ENCODE peak calls at places on chromosomes 12 and 14, in five cellular contexts. One of them, this sample, is unnamed.

GRCh38 chr12:124715121-124715990 is 147.9 kb upstream of the NCOR2 start:
- DNase-seq in transverse colon: peak
- DNase-seq in choroid plexus epithelial cell: peak
- DNase-seq in AG04450: no peak
- DNase-seq in foreskin fibroblast: peak
- DNase-seq in this sample: no peak

GRCh38 chr14:56794557-56795283 is 15.6 kb downstream of the OTX2 start:
- DNase-seq in AG04450: no peak
- DNase-seq in transverse colon: no peak
- DNase-seq in choroid plexus epithelial cell: no peak
- DNase-seq in foreskin fibroblast: no peak
- DNase-seq in this sample: no peak

GRCh38 chr14:75562048-75562447 is 16.4 kb upstream of the FLVCR2 start:
- DNase-seq in AG04450: no peak
- DNase-seq in transverse colon: no peak
- DNase-seq in choroid plexus epithelial cell: no peak
- DNase-seq in foreskin fibroblast: no peak
- DNase-seq in this sample: no peak

GRCh38 chr14:59299731-59300130 is 111.3 kb downstream of the DAAM1 start:
- DNase-seq in choroid plexus epithelial cell: no peak
- DNase-seq in foreskin fibroblast: no peak
- DNase-seq in AG04450: no peak
- DNase-seq in transverse colon: no peak
- DNase-seq in this sample: no peak

GRCh38 chr14:26872930-26873470 is 275.2 kb upstream of the NOVA1 start:
- DNase-seq in AG04450: no peak
- DNase-seq in transverse colon: no peak
- DNase-seq in choroid plexus epithelial cell: no peak
- DNase-seq in foreskin fibroblast: no peak
- DNase-seq in this sample: no peak

GRCh38 chr12:1993871-1994371 is 10.3 kb downstream of the DCP1B start:
- DNase-seq in foreskin fibroblast: peak
- DNase-seq in AG04450: peak
- DNase-seq in choroid plexus epithelial cell: peak
- DNase-seq in transverse colon: peak
- DNase-seq in this sample: no peak

GRCh38 chr12:69872804-69873203 is 47.8 kb downstream of the MYRFL start:
- DNase-seq in AG04450: no peak
- DNase-seq in transverse colon: no peak
- DNase-seq in choroid plexus epithelial cell: peak
- DNase-seq in foreskin fibroblast: peak
- DNase-seq in this sample: no peak

GRCh38 chr14:46651526-46652144 is at the start of gene RPL10L:
- DNase-seq in choroid plexus epithelial cell: no peak
- DNase-seq in transverse colon: no peak
- DNase-seq in foreskin fibroblast: no peak
- DNase-seq in AG04450: no peak
- DNase-seq in this sample: no peak

GRCh38 chr12:39931231-39931630 is 174.7 kb downstream of the SLC2A13 start:
- DNase-seq in foreskin fibroblast: no peak
- DNase-seq in transverse colon: peak
- DNase-seq in AG04450: no peak
- DNase-seq in choroid plexus epithelial cell: no peak
- DNase-seq in this sample: no peak

GRCh38 chr12:100017056-100017455 is 32.3 kb upstream of the ANKS1B start:
- DNase-seq in transverse colon: no peak
- DNase-seq in AG04450: no peak
- DNase-seq in choroid plexus epithelial cell: no peak
- DNase-seq in foreskin fibroblast: no peak
- DNase-seq in this sample: no peak

GRCh38 chr12:14846878-14847580 is 3.7 kb upstream of the ART4 start:
- DNase-seq in transverse colon: no peak
- DNase-seq in AG04450: no peak
- DNase-seq in choroid plexus epithelial cell: peak
- DNase-seq in foreskin fibroblast: no peak
- DNase-seq in this sample: no peak

DNA sequence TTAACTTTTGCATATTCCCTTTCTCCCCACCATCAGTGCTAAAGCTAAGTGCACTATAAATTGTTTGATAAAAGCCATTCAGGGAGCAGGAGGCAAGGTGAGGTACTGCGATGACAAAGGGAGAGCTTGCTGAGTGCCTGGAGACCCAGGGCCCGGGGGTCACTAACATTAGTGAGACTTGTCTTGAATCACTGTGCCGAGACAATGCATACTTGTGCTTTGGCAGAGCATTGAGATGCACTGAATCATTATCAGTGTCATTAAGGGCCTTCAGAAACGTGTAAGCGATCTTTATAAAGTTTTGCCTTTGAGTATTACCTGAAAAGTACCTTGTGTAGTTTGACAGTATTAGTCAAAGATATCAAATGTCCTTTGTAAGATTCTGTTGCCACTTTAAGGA is 447.5 kb downstream of the PCNX1 start:
- DNase-seq in transverse colon: no peak
- DNase-seq in choroid plexus epithelial cell: no peak
- DNase-seq in AG04450: no peak
- DNase-seq in foreskin fibroblast: no peak
- DNase-seq in this sample: no peak
- H3K4me3 ChIP-seq in transverse colon: no peak
- H3K4me3 ChIP-seq in choroid plexus epithelial cell: no peak
- H3K4me3 ChIP-seq in AG04450: no peak
- H3K4me3 ChIP-seq in foreskin fibroblast: no peak
- H3K4me3 ChIP-seq in this sample: no peak

GRCh38 chr14:90757452-90757851 is 58.8 kb downstream of the TTC7B start:
- DNase-seq in transverse colon: no peak
- DNase-seq in foreskin fibroblast: no peak
- DNase-seq in AG04450: no peak
- DNase-seq in choroid plexus epithelial cell: peak
- DNase-seq in this sample: no peak
- H3K4me3 ChIP-seq in transverse colon: no peak
- H3K4me3 ChIP-seq in foreskin fibroblast: no peak
- H3K4me3 ChIP-seq in AG04450: no peak
- H3K4me3 ChIP-seq in choroid plexus epithelial cell: no peak
- H3K4me3 ChIP-seq in this sample: no peak

GRCh38 chr14:34692898-34693227 is 21.5 kb downstream of the CFL2 start:
- DNase-seq in choroid plexus epithelial cell: no peak
- DNase-seq in transverse colon: no peak
- DNase-seq in foreskin fibroblast: no peak
- DNase-seq in AG04450: no peak
- DNase-seq in this sample: no peak
- H3K4me3 ChIP-seq in choroid plexus epithelial cell: peak
- H3K4me3 ChIP-seq in transverse colon: peak
- H3K4me3 ChIP-seq in foreskin fibroblast: no peak
- H3K4me3 ChIP-seq in AG04450: no peak
- H3K4me3 ChIP-seq in this sample: no peak

DNA sequence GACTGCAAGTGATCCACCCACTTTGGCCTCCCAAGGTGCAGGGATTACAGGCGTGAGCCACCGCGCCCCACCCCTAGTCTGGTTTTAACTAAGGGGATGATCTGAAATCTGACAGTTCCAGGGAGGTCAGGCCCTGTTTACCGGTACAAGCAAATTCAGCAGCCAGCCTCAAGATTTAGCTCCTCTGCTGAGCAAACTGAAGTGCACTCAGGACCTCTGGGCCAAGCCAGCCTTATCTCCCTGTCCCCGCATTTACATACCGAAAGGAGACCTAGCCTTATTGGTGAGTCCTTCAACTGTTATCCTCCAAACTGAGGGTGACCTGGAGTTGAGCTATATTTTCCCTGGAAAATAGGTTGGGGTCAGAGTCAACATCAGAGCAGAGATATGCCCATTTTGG is 835 bp upstream of the ABHD4 start:
- DNase-seq in choroid plexus epithelial cell: no peak
- DNase-seq in transverse colon: no peak
- DNase-seq in AG04450: no peak
- DNase-seq in foreskin fibroblast: no peak
- DNase-seq in this sample: no peak
- H3K4me3 ChIP-seq in choroid plexus epithelial cell: no peak
- H3K4me3 ChIP-seq in transverse colon: peak
- H3K4me3 ChIP-seq in AG04450: no peak
- H3K4me3 ChIP-seq in foreskin fibroblast: no peak
- H3K4me3 ChIP-seq in this sample: no peak

DNA sequence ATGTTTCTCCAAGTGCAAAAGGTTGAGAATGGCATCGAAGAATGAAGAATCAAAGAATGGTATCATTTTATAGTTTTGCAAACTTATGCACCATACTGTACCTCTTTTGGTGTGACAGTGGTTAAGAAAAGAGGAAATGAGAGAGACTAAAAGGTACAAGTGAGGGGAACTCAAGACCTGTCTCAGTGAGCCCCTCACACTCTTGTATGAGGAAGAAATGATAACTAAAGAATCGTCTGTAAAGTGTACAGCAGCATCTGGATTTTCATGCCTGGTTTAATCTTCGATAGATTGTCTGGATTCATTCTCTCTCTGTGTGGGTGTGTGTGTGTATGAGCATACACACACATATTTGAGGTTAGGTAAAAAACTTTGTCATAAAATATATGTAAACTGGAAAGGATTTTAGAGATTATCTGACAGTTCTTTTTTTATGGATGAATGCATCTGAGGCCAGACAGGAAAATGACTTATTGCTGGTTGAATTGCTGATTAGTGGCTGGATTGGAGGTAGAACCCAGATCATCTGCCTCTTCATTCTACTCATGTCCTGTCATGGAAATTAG is 15.9 kb upstream of the SLC38A2 start:
- DNase-seq in foreskin fibroblast: no peak
- DNase-seq in choroid plexus epithelial cell: peak
- DNase-seq in AG04450: no peak
- DNase-seq in transverse colon: no peak
- DNase-seq in this sample: no peak
- H3K4me3 ChIP-seq in foreskin fibroblast: no peak
- H3K4me3 ChIP-seq in choroid plexus epithelial cell: no peak
- H3K4me3 ChIP-seq in AG04450: no peak
- H3K4me3 ChIP-seq in transverse colon: no peak
- H3K4me3 ChIP-seq in this sample: no peak

DNA sequence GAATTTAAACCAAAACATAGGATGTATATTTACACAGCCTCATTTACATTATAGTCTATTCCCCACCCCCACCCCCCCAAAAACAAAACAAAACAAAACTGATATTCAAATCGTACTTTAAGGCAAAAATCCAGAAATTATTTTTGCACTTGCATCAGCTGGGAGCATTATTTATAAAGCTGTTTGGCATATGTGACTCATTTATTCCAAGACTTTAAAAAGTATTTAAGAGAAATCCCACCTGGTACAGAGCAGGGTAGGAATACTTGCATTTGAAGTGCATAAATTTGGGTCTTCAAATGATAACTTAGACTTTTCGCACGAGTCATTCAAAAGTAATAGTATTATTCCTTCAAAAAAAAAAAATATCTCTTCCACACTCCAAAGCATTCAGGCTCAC is 1.1 kb downstream of the KLHL28 start:
- DNase-seq in AG04450: no peak
- DNase-seq in transverse colon: no peak
- DNase-seq in foreskin fibroblast: no peak
- DNase-seq in choroid plexus epithelial cell: no peak
- DNase-seq in this sample: no peak
- H3K4me3 ChIP-seq in AG04450: peak
- H3K4me3 ChIP-seq in transverse colon: peak
- H3K4me3 ChIP-seq in foreskin fibroblast: peak
- H3K4me3 ChIP-seq in choroid plexus epithelial cell: peak
- H3K4me3 ChIP-seq in this sample: peak

GRCh38 chr12:7868391-7868790 is 4.3 kb downstream of the SLC2A14 start:
- DNase-seq in AG04450: no peak
- DNase-seq in choroid plexus epithelial cell: no peak
- DNase-seq in transverse colon: no peak
- DNase-seq in foreskin fibroblast: no peak
- DNase-seq in this sample: no peak

GRCh38 chr12:7869137-7869536 is 3.6 kb downstream of the SLC2A14 start:
- DNase-seq in foreskin fibroblast: peak
- DNase-seq in choroid plexus epithelial cell: peak
- DNase-seq in transverse colon: no peak
- DNase-seq in AG04450: no peak
- DNase-seq in this sample: no peak

GRCh38 chr12:7870335-7870734 is 2.4 kb downstream of the SLC2A14 start:
- DNase-seq in choroid plexus epithelial cell: no peak
- DNase-seq in AG04450: no peak
- DNase-seq in transverse colon: no peak
- DNase-seq in foreskin fibroblast: no peak
- DNase-seq in this sample: no peak

GRCh38 chr12:7877421-7877820 is 4.7 kb upstream of the SLC2A14 start:
- DNase-seq in choroid plexus epithelial cell: no peak
- DNase-seq in transverse colon: no peak
- DNase-seq in foreskin fibroblast: no peak
- DNase-seq in AG04450: no peak
- DNase-seq in this sample: no peak

DNA sequence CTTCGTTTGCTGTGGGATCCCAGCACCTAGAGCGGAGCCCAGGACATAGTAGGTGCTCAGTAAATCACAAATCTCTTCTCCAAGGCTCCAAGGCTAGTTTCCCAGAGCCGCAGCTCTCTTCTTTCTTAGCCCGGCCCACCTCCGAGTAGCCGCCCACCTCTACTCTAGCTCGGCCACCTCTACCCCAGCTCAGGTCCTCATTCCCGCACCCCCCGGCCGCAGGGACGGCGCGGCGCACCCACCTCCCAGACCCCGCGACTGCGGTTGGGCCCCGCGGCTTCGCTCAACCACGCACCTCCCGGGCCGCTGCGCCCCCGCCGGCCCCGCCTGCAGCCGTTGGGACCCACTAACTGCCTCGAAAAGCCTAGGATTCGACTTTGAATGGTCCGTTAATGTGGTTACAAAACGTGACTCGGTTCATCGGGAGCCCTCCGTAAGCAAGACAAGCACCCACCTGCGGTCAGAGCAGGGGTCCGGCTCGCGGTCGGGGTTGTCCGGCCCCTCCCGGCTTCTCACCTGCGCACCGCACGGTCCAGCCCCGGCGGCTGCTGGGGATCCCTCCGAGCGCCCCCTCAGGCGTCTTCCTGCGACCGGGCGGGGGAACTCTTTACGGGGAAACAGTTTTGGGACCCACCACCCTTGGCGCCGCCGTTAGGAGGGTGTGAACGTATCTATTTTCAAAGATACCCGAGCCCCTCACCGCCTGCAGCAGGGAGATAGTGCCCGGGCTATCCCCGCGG is at the start of gene SLC2A14:
- DNase-seq in transverse colon: no peak
- DNase-seq in foreskin fibroblast: no peak
- DNase-seq in choroid plexus epithelial cell: no peak
- DNase-seq in AG04450: no peak
- DNase-seq in this sample: no peak
- H3K4me3 ChIP-seq in transverse colon: peak
- H3K4me3 ChIP-seq in foreskin fibroblast: peak
- H3K4me3 ChIP-seq in choroid plexus epithelial cell: peak
- H3K4me3 ChIP-seq in AG04450: peak
- H3K4me3 ChIP-seq in this sample: peak

DNA sequence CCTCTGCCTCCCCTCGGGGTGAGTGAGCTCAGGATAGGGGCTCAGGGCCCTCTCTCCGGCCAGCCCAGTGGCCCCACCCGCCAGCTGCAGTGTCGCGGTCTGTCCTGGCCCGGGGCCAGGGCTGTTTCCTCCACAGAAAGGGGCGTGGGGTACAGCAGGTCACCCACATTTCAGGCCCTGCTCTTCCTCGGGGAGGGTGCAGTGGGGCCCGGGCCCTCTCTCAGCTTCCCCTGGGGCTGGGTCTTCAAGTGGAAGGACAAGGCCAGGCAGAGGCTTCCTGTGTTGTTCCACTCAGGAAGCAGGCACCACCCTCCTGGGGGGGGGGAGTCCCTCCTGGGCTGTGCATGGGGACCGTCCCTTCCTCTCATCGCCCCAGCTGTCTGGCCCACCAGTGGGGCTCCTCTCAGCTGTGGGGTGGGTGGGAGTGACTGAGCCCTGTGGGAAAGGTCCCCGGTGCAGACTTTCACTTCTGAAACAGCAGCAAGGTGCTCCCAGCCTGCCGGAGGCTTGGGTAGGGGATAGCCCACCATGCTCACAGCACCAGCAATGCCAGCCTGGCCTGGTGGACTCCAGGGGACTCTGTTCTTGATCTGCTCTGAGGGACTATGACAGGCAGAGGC is 3.7 kb downstream of the GPR132 start:
- DNase-seq in transverse colon: peak
- DNase-seq in foreskin fibroblast: no peak
- DNase-seq in AG04450: no peak
- DNase-seq in choroid plexus epithelial cell: no peak
- DNase-seq in this sample: no peak
- H3K4me3 ChIP-seq in transverse colon: peak
- H3K4me3 ChIP-seq in foreskin fibroblast: no peak
- H3K4me3 ChIP-seq in AG04450: no peak
- H3K4me3 ChIP-seq in choroid plexus epithelial cell: no peak
- H3K4me3 ChIP-seq in this sample: no peak

This sample was measured in brain microvascular endothelial cell.